ENCODE peak calls at places on chromosomes 2 and 18, in five cellular contexts. B is mucosa of descending colon, A is esophagus squamous epithelium, W is lung, T is cardiac muscle cell. I is an unnamed sample.

GRCh38 chr2:71603311-71603794 is 150.0 kb downstream of the DYSF start:
- DNase-seq in B (no peak), T (no peak), A (no peak), W (no peak), I (peak)

GRCh38 chr2:8543412-8544167 is 138.3 kb upstream of the ID2 start:
- DNase-seq in A (peak), B (peak), T (no peak), W (peak), I (no peak)

GRCh38 chr2:219684721-219685689 is 57.6 kb downstream of the SLC4A3 start:
- DNase-seq in T (no peak), W (peak), B (peak), A (no peak), I (peak)

GRCh38 chr2:184272040-184272439 is 326.3 kb upstream of the ZNF804A start:
- DNase-seq in A (no peak), T (peak), B (no peak), W (no peak), I (no peak)

GRCh38 chr2:127064642-127065250 is 42.2 kb downstream of the BIN1 start:
- DNase-seq in T (peak), A (peak), W (peak), B (peak), I (peak)

GRCh38 chr18:79936641-79937040 is 14.8 kb downstream of the SLC66A2 start:
- DNase-seq in A (no peak), W (no peak), T (no peak), B (peak), I (peak)

GRCh38 chr2:70927641-70928040 is 8.1 kb upstream of the ATP6V1B1 start:
- DNase-seq in B (no peak), W (no peak), T (no peak), A (no peak), I (no peak)

GRCh38 chr2:143702931-143703330 is 573.7 kb downstream of the ARHGAP15 start:
- DNase-seq in A (no peak), B (no peak), T (no peak), W (no peak), I (no peak)

GRCh38 chr18:2538236-2538635 is 33.1 kb downstream of the METTL4 start:
- DNase-seq in W (no peak), B (no peak), T (no peak), A (no peak), I (no peak)

GRCh38 chr2:221850076-221850475 is 278.0 kb upstream of the EPHA4 start:
- DNase-seq in T (no peak), B (no peak), W (no peak), A (no peak), I (no peak)

GRCh38 chr2:66587216-66587615 is 152.3 kb downstream of the MEIS1 start:
- DNase-seq in W (no peak), A (no peak), T (peak), B (peak), I (no peak)

GRCh38 chr18:76989647-76990190 is 142.9 kb downstream of the MBP start:
- DNase-seq in W (no peak), B (no peak), A (no peak), T (no peak), I (no peak)

GRCh38 chr2:197599285-197599965 is 76.0 kb downstream of the RFTN2 start:
- DNase-seq in A (no peak), W (peak), T (no peak), B (peak), I (no peak)

GRCh38 chr2:27572439-27572838 is 10.4 kb upstream of the ZNF512 start:
- DNase-seq in A (no peak), T (no peak), B (no peak), W (no peak), I (no peak)

GRCh38 chr2:66562337-66562685 is 127.4 kb downstream of the MEIS1 start:
- DNase-seq in T (no peak), A (no peak), W (no peak), B (no peak), I (no peak)

GRCh38 chr2:175227382-175227781 is 45.9 kb upstream of the ATP5MC3 start:
- DNase-seq in T (no peak), W (no peak), A (no peak), B (no peak), I (no peak)

GRCh38 chr18:50654658-50655550 is 95.0 kb downstream of the MAPK4 start:
- DNase-seq in T (peak), W (no peak), B (no peak), A (no peak), I (no peak)

GRCh38 chr2:62292190-62292589 is 96.3 kb downstream of the B3GNT2 start:
- DNase-seq in A (no peak), W (peak), T (no peak), B (peak), I (no peak)

GRCh38 chr2:3784731-3785130 is 81.4 kb downstream of the DCDC2C start:
- DNase-seq in T (no peak), B (no peak), A (no peak), W (no peak), I (no peak)

GRCh38 chr2:164928101-164928673 is 27.1 kb downstream of the SLC38A11 start:
- DNase-seq in A (no peak), W (no peak), T (no peak), B (no peak), I (no peak)

GRCh38 chr2:3427272-3427671 is 47.8 kb downstream of the TRAPPC12 start:
- DNase-seq in A (no peak), B (no peak), W (no peak), T (no peak), I (no peak)

GRCh38 chr2:195535911-195536522 is 121.0 kb upstream of the SLC39A10 start:
- DNase-seq in A (peak), T (no peak), W (peak), B (peak), I (no peak)

GRCh38 chr18:22471546-22472131 is 53.9 kb upstream of the CTAGE1 start:
- DNase-seq in T (peak), W (no peak), A (no peak), B (no peak), I (no peak)

GRCh38 chr2:230762317-230762896 is 49.8 kb downstream of the CAB39 start:
- DNase-seq in B (peak), W (no peak), T (peak), A (no peak), I (no peak)

GRCh38 chr2:1816414-1816911 is 72.1 kb upstream of the PXDN start:
- DNase-seq in A (no peak), T (no peak), B (peak), W (no peak), I (no peak)

GRCh38 chr2:98502556-98503335 is 58.1 kb downstream of the INPP4A start:
- DNase-seq in T (no peak), A (no peak), W (no peak), B (no peak), I (no peak)

GRCh38 chr2:98498703-98499445 is 54.2 kb downstream of the INPP4A start:
- DNase-seq in T (no peak), A (no peak), W (no peak), B (no peak), I (no peak)

GRCh38 chr2:98500561-98500960 is 55.9 kb downstream of the INPP4A start:
- DNase-seq in B (no peak), T (no peak), A (no peak), W (no peak), I (no peak)

GRCh38 chr2:98501896-98502295 is 57.2 kb downstream of the INPP4A start:
- DNase-seq in T (no peak), B (no peak), A (no peak), W (no peak), I (no peak)

DNA sequence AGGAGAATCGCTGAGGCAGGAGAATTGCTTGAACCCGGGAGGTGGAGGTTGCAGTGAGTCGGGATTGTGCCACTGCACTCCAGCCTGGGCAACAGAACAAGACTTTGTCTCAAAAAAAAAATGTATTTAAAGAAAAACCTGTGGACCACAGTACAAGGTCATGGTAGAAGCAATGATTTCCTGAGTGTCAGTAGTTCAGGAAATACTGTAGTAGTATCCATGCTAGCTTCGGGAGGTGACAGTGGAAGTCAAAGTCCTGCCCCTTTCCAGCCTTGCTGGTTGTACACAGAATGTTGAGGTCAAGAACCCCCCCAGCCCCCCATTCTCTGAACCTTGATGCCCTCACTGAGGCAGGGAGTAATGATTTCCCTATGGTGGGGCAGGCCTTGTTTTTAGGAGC is 56.6 kb downstream of the INPP4A start:
- DNase-seq in A (no peak), T (no peak), W (no peak), B (no peak), I (no peak)
- TF ChIP-seq CTCF in A (no peak), T (no peak), W (no peak), B (no peak), I (no peak)

GRCh38 chr2:149018971-149019370 is 19.5 kb upstream of the LYPD6B start:
- DNase-seq in B (no peak), A (no peak), W (no peak), T (no peak), I (no peak)
- TF ChIP-seq CTCF in B (no peak), A (no peak), W (no peak), T (no peak), I (no peak)

DNA sequence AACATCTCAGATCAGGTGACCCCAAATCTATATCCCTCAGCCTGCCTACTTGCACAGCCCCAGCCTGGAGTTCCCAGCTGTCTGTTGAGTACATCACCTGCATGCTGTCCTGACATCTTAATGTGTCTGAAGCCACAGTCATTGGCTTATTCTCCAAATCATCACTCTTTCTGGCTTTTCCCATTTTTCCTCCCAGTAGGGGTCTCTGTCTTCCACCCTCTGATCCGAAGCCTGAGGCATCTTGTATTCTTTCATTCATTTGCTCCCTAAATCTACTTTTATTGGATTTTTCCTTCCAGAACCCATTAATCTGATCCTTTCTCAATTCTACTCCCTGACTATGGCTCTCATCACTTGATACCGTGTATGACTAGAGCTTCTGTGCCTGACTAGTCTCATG is 332.9 kb upstream of the DCC start:
- DNase-seq in A (no peak), B (no peak), T (no peak), W (no peak), I (no peak)
- TF ChIP-seq CTCF in A (no peak), B (no peak), T (no peak), W (no peak), I (no peak)

DNA sequence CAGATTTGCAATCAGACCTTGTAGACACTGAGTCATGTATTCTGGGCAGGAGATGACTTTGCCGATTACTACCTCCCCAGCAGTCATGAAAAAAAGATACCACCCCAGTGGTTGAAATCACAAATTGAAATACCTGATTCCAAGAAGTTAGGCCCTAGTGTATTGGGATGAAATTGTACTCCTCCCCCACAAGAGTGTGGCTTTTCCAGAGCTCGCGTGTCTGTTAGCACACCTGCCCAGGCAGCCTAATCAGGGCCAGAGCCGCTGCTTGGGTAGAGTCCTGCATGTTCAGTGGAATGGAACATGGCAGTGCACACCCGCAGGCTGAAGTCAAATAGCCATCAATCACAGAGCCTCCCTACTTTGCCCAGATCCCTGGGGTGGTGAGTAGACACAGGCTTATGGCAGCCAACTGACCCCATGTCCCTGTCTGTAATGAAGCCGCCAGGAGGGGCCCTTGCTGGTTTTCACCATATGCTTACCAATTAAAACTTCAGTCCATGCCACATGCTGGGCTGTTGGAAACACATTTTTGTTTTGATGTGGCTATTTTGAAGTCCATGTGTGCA is 122.4 kb downstream of the TPGS2 start:
- DNase-seq in A (no peak), T (no peak), W (no peak), B (no peak), I (no peak)
- TF ChIP-seq CTCF in A (no peak), T (no peak), W (no peak), B (no peak), I (no peak)

GRCh38 chr2:98175811-98176210 is 88.8 kb downstream of the VWA3B start:
- DNase-seq in B (peak), W (no peak), A (no peak), T (peak), I (no peak)
- TF ChIP-seq CTCF in B (no peak), W (no peak), A (no peak), T (no peak), I (no peak)

GRCh38 chr2:42851186-42851585 is 58.8 kb upstream of the HAAO start:
- DNase-seq in B (no peak), A (no peak), W (no peak), T (no peak), I (no peak)

GRCh38 chr2:42848726-42849290 is 56.4 kb upstream of the HAAO start:
- DNase-seq in T (no peak), A (no peak), B (no peak), W (no peak), I (no peak)

GRCh38 chr2:42849311-42849710 is 56.9 kb upstream of the HAAO start:
- DNase-seq in W (no peak), A (no peak), T (no peak), B (no peak), I (no peak)

GRCh38 chr2:42851740-42852250 is 59.4 kb upstream of the HAAO start:
- DNase-seq in W (no peak), T (no peak), B (no peak), A (no peak), I (no peak)

DNA sequence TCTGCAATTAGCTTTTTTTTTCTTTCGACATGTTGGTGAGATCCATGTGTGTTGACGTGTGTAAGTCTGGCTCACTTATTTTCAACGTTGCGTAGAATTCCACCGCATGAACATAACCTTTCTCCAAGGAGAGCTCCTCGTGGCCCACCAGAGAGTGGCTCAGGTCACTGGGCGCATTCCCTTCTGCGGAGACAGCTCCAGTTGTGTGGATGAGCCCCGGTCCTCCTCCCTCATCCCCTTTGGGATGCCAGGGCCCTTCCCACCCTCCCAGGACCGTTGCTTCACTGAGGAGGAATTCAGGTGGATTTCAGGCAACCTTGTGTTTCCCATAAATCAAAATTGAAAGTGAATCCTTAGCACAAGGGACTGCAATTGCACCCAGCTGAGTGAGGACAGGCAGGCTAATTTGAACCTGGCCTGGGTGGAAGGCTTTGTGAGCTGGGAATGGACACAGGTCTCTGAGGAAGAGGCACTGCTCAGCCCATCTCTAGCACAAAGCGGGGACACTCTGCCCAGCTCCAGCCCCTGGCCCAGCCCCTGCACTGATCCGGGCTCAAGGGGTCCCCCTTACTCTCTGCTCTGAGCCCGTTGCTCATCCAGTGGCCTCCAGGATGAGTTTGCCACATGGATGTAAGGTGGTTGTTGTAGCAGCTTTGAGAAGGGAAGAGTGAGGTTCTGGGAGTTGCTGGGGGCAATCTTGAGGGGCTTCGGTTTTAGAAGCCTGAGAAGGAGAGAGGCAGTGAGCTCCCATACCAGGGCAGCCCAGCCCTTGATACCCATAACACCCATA is 57.8 kb upstream of the HAAO start:
- DNase-seq in B (no peak), A (no peak), W (no peak), T (no peak), I (no peak)
- TF ChIP-seq CTCF in B (no peak), A (no peak), W (no peak), T (no peak), I (no peak)

GRCh38 chr2:136023416-136023815 is 38.0 kb upstream of the DARS1 start:
- DNase-seq in A (no peak), T (no peak), B (no peak), W (no peak), I (no peak)

GRCh38 chr2:136025057-136025973 is 39.9 kb upstream of the DARS1 start:
- DNase-seq in A (no peak), W (peak), B (peak), T (peak), I (no peak)

GRCh38 chr2:136024616-136025015 is 39.2 kb upstream of the DARS1 start:
- DNase-seq in T (no peak), B (no peak), W (no peak), A (no peak), I (no peak)

GRCh38 chr2:136022747-136023146 is 37.3 kb upstream of the DARS1 start:
- DNase-seq in B (no peak), T (no peak), A (no peak), W (no peak), I (no peak)

DNA sequence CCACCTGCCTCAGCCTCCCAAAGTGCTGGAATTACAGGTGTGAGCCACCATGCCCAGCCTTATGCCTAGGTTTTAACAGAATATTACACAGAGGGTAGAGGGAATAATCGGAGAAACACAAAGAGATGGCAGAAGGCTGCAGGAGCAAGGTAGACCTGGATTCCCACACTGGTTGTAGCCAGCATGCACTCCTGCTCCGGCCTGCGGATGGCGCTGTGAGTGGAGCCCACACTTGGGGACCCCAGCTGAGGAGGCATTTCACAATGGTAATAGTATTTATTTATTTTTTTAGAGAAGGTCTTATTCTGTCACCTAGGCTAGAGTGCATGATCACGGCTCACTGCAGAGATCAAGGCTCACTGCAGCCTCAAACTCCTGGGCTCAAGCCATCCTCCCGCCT is 38.8 kb upstream of the DARS1 start:
- DNase-seq in T (no peak), A (no peak), B (no peak), W (no peak), I (no peak)
- TF ChIP-seq CTCF in T (no peak), A (no peak), B (no peak), W (no peak), I (no peak)